ENCODE peak calls at places on chromosomes 16 and 17, in five cellular contexts. C is tibial artery, O is left lung, P is adipocyte, S is IMR-90. V is an unnamed sample.

GRCh38 chr16:30000768-30001631 is 5.0 kb downstream of the INO80E start:
- DNase-seq in S (no peak), C (no peak), O (no peak), P (no peak), V (no peak)

GRCh38 chr16:4603624-4604170 is 11.0 kb downstream of the UBALD1 start:
- DNase-seq in C (no peak), S (no peak), P (no peak), O (no peak), V (no peak)

GRCh38 chr16:50505714-50506542 is 42.3 kb upstream of the NKD1 start:
- DNase-seq in S (no peak), P (no peak), C (no peak), O (no peak), V (no peak)

GRCh38 chr16:56606688-56607618 is 1.4 kb upstream of the MT2A start:
- DNase-seq in S (peak; percentile 100), O (peak; percentile 74), P (peak; percentile 94), C (peak; percentile 92), V (peak; percentile 100)

GRCh38 chr17:2020721-2021120 is 4.4 kb downstream of the RTN4RL1 start:
- DNase-seq in S (no peak), C (no peak), P (no peak), O (no peak), V (no peak)

GRCh38 chr16:87582221-87582965 is 19.9 kb upstream of the JPH3 start:
- DNase-seq in P (peak; percentile 83), S (peak; percentile 75), C (peak; percentile 93), O (peak; percentile 63), V (peak; percentile 82)

GRCh38 chr17:44267818-44268490 is at the start of gene SLC4A1:
- DNase-seq in C (no peak), P (no peak), O (no peak), S (no peak), V (no peak)

GRCh38 chr16:24322106-24322505 is 66.0 kb downstream of the CACNG3 start:
- DNase-seq in C (no peak), P (no peak), O (no peak), S (no peak), V (no peak)

GRCh38 chr16:88819126-88819525 is 7.4 kb upstream of the APRT start:
- DNase-seq in C (no peak), O (no peak), S (no peak), P (no peak), V (no peak)

GRCh38 chr17:27379863-27380533 is 76.2 kb upstream of the KSR1 start:
- DNase-seq in C (peak; percentile 83), P (peak; percentile 84), S (peak; percentile 43), O (peak; percentile 78), V (peak; percentile 41)

GRCh38 chr17:76051071-76051467 is 21.2 kb downstream of the SRP68 start:
- DNase-seq in S (no peak), P (no peak), C (no peak), O (no peak), V (no peak)

GRCh38 chr16:31131416-31131815 is 4.1 kb downstream of the PRSS8 start:
- DNase-seq in P (no peak), S (no peak), C (no peak), O (no peak), V (no peak)

GRCh38 chr16:20166531-20167235 is 93.0 kb upstream of the GPR139 start:
- DNase-seq in S (no peak), P (no peak), C (no peak), O (no peak), V (no peak)

GRCh38 chr16:88599092-88599733 is 29.0 kb downstream of the ZC3H18 start:
- DNase-seq in P (no peak), C (peak; percentile 90), O (peak; percentile 88), S (no peak), V (no peak)

DNA sequence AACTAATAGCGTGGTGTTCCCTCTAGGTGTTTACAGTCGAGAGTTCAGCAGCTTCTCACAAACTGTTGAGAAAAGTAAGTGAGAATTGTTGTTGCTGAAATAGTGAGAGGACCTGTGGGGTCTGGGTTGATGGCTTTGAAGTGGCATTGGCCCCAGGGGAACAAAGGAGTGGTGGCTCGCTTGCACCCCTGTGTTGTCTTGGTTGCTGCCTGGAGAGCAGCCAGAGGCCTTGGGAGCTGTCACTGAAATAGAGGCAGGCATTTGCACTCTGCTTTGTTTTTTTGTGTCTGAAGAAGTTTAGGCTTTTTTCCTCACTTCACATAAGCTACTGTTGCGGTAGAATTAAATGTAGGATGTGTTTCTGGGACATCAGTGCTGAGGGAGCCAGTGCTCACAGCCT is 36.8 kb downstream of the PRMT7 start:
- DNase-seq in S (no peak), O (no peak), P (no peak), C (no peak), V (no peak)
- H3K4me3 ChIP-seq in S (no peak overlapping the region), O (no peak overlapping the region), P (no peak overlapping the region), C (no peak overlapping the region), V (no peak overlapping the region)

DNA sequence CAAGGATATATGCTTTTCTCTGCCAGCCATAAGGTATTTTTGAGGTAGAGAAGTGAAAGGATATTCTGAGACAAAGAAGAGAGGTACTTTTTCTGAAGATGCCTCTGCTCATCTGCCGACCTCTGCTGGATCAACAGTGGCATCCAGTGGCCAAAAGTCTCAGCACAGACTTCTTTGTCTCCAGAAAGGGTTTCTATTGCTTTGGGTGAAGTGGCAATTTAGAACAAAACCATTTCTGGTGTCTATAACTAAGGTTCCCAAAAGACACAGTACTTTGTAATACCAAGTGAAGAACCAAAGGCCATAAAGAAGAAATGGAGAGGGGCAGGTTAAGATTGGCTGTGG is 155.2 kb upstream of the C17orf78 start:
- DNase-seq in C (no peak), S (peak; percentile 54), O (no peak), P (peak; percentile 58), V (no peak)
- H3K36me3 ChIP-seq in C (peaks cover 22% of the 10 kb centered on the region), S (peaks cover 8% of the 10 kb centered on the region), O (no peaks in the 10 kb centered on the region), P (peaks cover 91% of the 10 kb centered on the region), V (peaks cover 72% of the 10 kb centered on the region)

DNA sequence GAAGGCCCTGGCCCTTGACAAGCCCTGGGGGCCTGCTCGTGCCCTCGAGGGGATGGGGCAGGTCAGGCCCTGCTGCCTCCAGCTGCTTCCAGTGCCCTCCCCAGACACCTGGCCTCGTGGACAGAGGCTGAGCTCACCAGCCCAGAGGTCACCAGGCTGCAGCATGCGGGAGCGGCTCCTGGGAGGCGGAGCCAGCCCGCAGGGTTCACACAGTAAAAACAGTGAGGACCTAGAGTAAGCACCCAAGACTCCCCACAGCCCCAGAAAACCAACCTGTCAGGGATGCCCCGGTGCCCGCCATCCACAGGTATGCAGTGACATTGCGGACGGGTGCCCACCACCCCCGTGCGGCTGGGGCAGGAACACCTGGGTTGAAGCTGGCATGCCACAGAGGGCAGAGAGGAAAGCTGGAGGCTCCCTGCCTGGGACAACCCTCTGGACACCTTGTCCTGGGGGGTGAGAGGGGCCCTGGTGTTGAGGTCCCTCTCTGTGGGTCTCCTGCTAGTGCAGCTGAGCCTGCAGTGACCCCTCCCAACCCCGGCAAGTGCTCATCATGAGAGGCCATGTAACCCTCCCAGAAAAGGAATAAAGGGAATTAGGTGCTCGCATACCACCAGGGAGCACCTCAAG is 62.1 kb downstream of the LMF1 start:
- DNase-seq in C (no peak), S (no peak), P (no peak), O (no peak), V (no peak)
- H3K9me3 ChIP-seq in C (peaks cover 5% of the 10 kb centered on the region), S (peaks cover 8% of the 10 kb centered on the region), P (no peaks in the 10 kb centered on the region), O (no peaks in the 10 kb centered on the region), V (peaks cover 2% of the 10 kb centered on the region)

GRCh38 chr17:42107597-42108576 is 4.6 kb downstream of the DHX58 start:
- DNase-seq in C (no peak), P (peak; percentile 35), S (peak; percentile 32), O (peak; percentile 87), V (peak; percentile 26)
- H3K4me3 ChIP-seq in C (no peak overlapping the region), P (no peak overlapping the region), S (peak overlapping the region; percentile 48), O (peak overlapping the region; percentile 2), V (no peak overlapping the region)

V was measured in MG63.